ENCODE peak calls at places on chromosomes 16 and 17, in seven cellular contexts. R is NCI-H1048; D is naive thymus-derived CD8-positive, alpha-beta T cell; Q is CD8-positive, alpha-beta memory T cell; L is foreskin keratinocyte; B is GM23338; M is testis. Z is an unnamed sample.

GRCh38 chr17:64032081-64032480 is 11.6 kb upstream of the ICAM2 start:
- DNase-seq in R (no peak), D (no peak), B (no peak), L (peak), M (no peak), Q (no peak), Z (no peak)

GRCh38 chr17:33523577-33523981 is 230.5 kb upstream of the ASIC2 start:
- DNase-seq in B (no peak), R (no peak), M (peak), D (no peak), Q (no peak), L (peak), Z (no peak)

GRCh38 chr17:70159980-70160379 is 9.4 kb upstream of the KCNJ2 start:
- DNase-seq in D (no peak), L (no peak), M (no peak), R (no peak), B (no peak), Q (no peak), Z (no peak)

GRCh38 chr16:70402916-70403659 is 35.8 kb downstream of the ST3GAL2 start:
- DNase-seq in B (no peak), M (no peak), R (no peak), L (peak), D (no peak), Q (no peak), Z (no peak)

GRCh38 chr17:27245230-27245696 is 48.7 kb upstream of the WSB1 start:
- DNase-seq in Q (peak), B (peak), L (peak), D (peak), R (peak), M (peak), Z (peak)

GRCh38 chr17:5282639-5283217 is 644 bp downstream of the RABEP1 start:
- DNase-seq in Q (no peak), L (peak), B (peak), R (no peak), M (peak), D (no peak), Z (no peak)

GRCh38 chr16:88505405-88506082 is 52.5 kb downstream of the ZFPM1 start:
- DNase-seq in B (peak), M (peak), Q (peak), R (peak), L (peak), D (peak), Z (peak)

GRCh38 chr17:27552467-27552779 is 78.6 kb upstream of the LGALS9 start:
- DNase-seq in D (no peak), R (no peak), M (no peak), L (peak), Q (no peak), B (no peak), Z (no peak)

GRCh38 chr16:27969574-27969973 is 93.9 kb downstream of the GSG1L start:
- DNase-seq in M (no peak), B (no peak), R (no peak), L (peak), D (no peak), Q (no peak), Z (no peak)

GRCh38 chr17:31392856-31393748 is 1.6 kb downstream of the RAB11FIP4 start:
- DNase-seq in D (no peak), R (no peak), L (no peak), M (peak), Q (no peak), B (peak), Z (no peak)

GRCh38 chr16:57668630-57669475 is 747 bp downstream of the ADGRG3 start:
- DNase-seq in L (no peak), D (no peak), B (no peak), Q (no peak), R (no peak), M (no peak), Z (no peak)